ENCODE peak calls at places on chromosomes 13 and 19, in ten cellular contexts. U, E, D, C, W, T, A, F, R and B are unnamed samples.

GRCh38 chr13:75016225-75016624 is 465.7 kb downstream of the TBC1D4 start:
- DNase-seq in E (no peak), T (no peak), F (no peak), W (no peak), A (peak; percentile 58), D (no peak), R (no peak), U (no peak), C (no peak), B (no peak)

GRCh38 chr19:36915992-36916830 is at the start of the genes ZNF568 and ZNF829:
- DNase-seq in R (peak; percentile 92), U (peak; percentile 92), C (peak; percentile 93), E (peak; percentile 89), W (peak; percentile 93), D (peak; percentile 88), T (peak; percentile 88), F (peak; percentile 53), A (no peak), B (peak; percentile 92)

GRCh38 chr19:3785938-3786824 is at the start of gene MATK:
- DNase-seq in C (no peak), R (peak; percentile 20), U (no peak), D (peak; percentile 62), E (no peak), T (no peak), F (no peak), W (no peak), A (no peak), B (no peak)

GRCh38 chr13:112969692-112970338 is 801 bp downstream of the MCF2L start:
- DNase-seq in U (no peak), W (no peak), F (no peak), D (no peak), R (no peak), C (no peak), E (no peak), T (peak; percentile 25), A (no peak), B (no peak)

GRCh38 chr13:72255908-72256307 is 388.9 kb upstream of the DACH1 start:
- DNase-seq in W (no peak), E (peak; percentile 64), D (peak; percentile 52), R (no peak), C (peak; percentile 77), F (no peak), U (peak; percentile 54), T (no peak), A (peak; percentile 70), B (no peak)

GRCh38 chr13:52845766-52846566 is 2.5 kb downstream of the PCDH8 start:
- DNase-seq in T (no peak), F (no peak), W (no peak), U (no peak), E (no peak), A (no peak), D (peak; percentile 89), C (peak; percentile 36), R (no peak), B (peak; percentile 47)

GRCh38 chr13:38303816-38304215 is 45.8 kb upstream of the UFM1 start:
- DNase-seq in R (no peak), C (no peak), W (no peak), T (no peak), U (no peak), E (no peak), A (no peak), F (no peak), D (no peak), B (no peak)

GRCh38 chr13:94662274-94662945 is 49.9 kb downstream of the SOX21 start:
- DNase-seq in U (no peak), D (no peak), T (no peak), W (no peak), F (no peak), R (no peak), A (no peak), E (no peak), C (no peak), B (no peak)

GRCh38 chr19:55175117-55175867 is 4.8 kb downstream of the SYT5 start:
- DNase-seq in F (no peak), R (no peak), A (no peak), C (no peak), T (no peak), E (no peak), D (peak; percentile 60), W (no peak), U (no peak), B (no peak)
- TF ChIP-seq CTCF in F (no peak), R (no peak), A (no peak), C (no peak), T (no peak), E (no peak), D (no peak), W (no peak), U (no peak), B (no peak)

GRCh38 chr19:38843175-38843758 is 6.5 kb downstream of the HNRNPL start:
- DNase-seq in C (no peak), W (no peak), A (no peak), E (no peak), F (no peak), U (no peak), T (no peak), R (no peak), D (no peak), B (no peak)
- H3K4me1 ChIP-seq in C (peaks cover 3% of the 10 kb centered on the region), W (peaks cover 33% of the 10 kb centered on the region), A (peaks cover 30% of the 10 kb centered on the region), E (peaks cover 39% of the 10 kb centered on the region), F (peaks cover 37% of the 10 kb centered on the region), U (peaks cover 12% of the 10 kb centered on the region), T (peaks cover 6% of the 10 kb centered on the region), R (peaks cover 86% of the 10 kb centered on the region), D (peaks cover 2% of the 10 kb centered on the region), B (peaks cover 46% of the 10 kb centered on the region)

GRCh38 chr19:17418710-17419109 is 1.1 kb upstream of the MVB12A start:
- DNase-seq in U (no peak), W (no peak), C (no peak), A (no peak), D (no peak), R (no peak), F (no peak), T (no peak), E (no peak), B (no peak)

GRCh38 chr19:17419491-17420266 is at the start of gene MVB12A:
- DNase-seq in W (peak; percentile 99), F (peak; percentile 88), T (peak; percentile 98), R (peak; percentile 94), D (peak; percentile 90), C (peak; percentile 98), E (peak; percentile 98), U (peak; percentile 98), A (peak; percentile 99), B (peak; percentile 99)

GRCh38 chr19:17421942-17422341 is 2.1 kb downstream of the MVB12A start:
- DNase-seq in D (no peak), F (no peak), R (no peak), A (no peak), U (no peak), C (no peak), W (no peak), E (no peak), T (no peak), B (no peak)

GRCh38 chr19:17419154-17419490 is 725 bp upstream of the MVB12A start:
- DNase-seq in W (no peak), T (no peak), E (peak; percentile 25), R (no peak), U (no peak), F (no peak), D (no peak), C (no peak), A (no peak), B (no peak)

DNA sequence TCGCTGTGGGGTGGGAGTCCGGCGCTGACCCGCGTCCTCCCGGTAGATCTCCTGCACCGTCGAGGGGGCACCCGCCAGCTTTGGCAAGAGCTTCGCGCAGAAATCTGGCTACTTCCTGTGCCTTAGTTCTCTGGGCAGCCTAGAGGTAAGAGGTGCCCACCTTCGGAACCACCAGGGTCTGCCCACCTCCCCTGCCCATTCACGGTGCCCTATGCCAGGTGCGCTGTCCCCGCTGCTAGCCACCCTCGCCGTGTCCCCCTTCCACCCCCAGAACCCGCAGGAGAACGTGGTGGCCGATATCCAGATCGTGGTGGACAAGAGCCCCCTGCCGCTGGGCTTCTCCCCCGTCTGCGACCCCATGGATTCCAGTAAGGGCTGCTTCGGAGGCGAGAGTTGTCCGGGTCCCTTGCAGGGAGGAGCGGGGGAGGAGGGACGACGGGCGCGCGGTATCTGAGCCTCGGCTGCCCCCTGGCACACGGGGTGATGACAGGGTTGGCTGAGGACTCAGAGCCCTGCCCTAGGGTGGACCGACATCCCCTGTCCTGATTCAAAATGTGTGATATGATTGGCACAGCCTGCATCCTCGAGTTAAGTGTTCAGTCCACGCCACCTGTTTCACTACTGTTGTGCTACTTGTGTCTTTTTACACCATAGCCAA is 549 bp downstream of the MVB12A start:
- DNase-seq in U (peak; percentile 17), T (peak; percentile 73), C (peak; percentile 51), F (no peak), W (peak; percentile 47), D (peak; percentile 70), E (peak; percentile 20), R (peak; percentile 21), A (peak; percentile 38), B (peak; percentile 62)
- TF ChIP-seq CTCF in U (peak; percentile 29), T (peak; percentile 20), C (peak; percentile 4), F (no peak), W (no peak), D (peak; percentile 49), E (peak; percentile 33), R (no peak), A (no peak), B (peak; percentile 37)

GRCh38 chr19:41886761-41887710 is 4.1 kb downstream of the ARHGEF1 start:
- DNase-seq in E (peak; percentile 81), A (no peak), C (no peak), F (no peak), D (no peak), R (peak; percentile 75), T (no peak), W (no peak), U (peak; percentile 57), B (no peak)

GRCh38 chr19:41883821-41884733 is 1.1 kb downstream of the ARHGEF1 start:
- DNase-seq in U (peak; percentile 93), F (peak; percentile 78), D (peak; percentile 95), W (peak; percentile 97), T (peak; percentile 96), E (peak; percentile 97), C (peak; percentile 97), A (peak; percentile 95), R (peak; percentile 90), B (peak; percentile 97)

GRCh38 chr19:41889896-41890295 is 6.9 kb downstream of the ARHGEF1 start:
- DNase-seq in D (no peak), A (no peak), T (no peak), R (no peak), C (no peak), E (no peak), W (no peak), U (no peak), F (no peak), B (no peak)

GRCh38 chr19:41888926-41889325 is 5.9 kb downstream of the ARHGEF1 start:
- DNase-seq in W (no peak), F (no peak), D (no peak), A (no peak), E (no peak), C (no peak), R (peak; percentile 57), T (no peak), U (no peak), B (peak; percentile 55)

DNA sequence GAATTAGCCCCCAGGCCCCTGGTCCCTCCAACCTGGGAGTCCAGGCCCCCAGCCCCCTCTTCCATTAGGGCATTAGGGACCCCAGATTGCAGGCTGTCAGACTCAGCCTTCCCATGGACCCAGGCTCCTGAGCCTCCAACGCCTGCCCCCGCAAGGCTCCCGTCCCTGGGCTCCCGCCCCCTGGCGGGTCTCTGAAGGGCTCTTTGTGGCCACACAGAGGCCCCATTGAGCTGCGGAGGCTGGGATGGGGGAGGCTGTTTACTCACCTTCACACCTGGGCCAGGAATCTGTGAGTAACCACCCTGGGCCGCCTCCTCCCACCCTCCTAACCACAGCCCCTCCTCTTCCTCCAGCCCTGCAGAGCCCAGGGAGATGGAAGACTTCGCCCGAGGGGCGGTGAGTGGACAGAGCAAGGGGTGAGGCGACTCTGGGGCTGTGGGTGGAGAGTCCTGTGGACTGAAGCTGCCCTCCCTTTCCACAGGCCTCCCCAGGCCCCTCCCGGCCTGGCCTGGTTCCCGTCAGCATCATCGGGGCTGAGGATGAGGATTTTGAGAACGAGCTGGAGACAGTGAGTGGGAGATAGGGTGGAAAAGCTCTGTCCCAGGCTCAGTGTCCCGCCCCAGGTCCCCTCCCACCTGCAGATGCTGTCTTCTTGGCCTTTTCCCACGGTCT is 4.9 kb downstream of the ARHGEF1 start:
- DNase-seq in F (peak; percentile 98), D (peak; percentile 74), U (peak; percentile 96), W (no peak), T (no peak), R (peak; percentile 92), E (peak; percentile 99), C (no peak), A (peak; percentile 95), B (peak; percentile 91)
- H3K4me1 ChIP-seq in F (peaks cover 39% of the 10 kb centered on the region), D (peaks cover 3% of the 10 kb centered on the region), U (peaks cover 27% of the 10 kb centered on the region), W (peaks cover 29% of the 10 kb centered on the region), T (peaks cover 6% of the 10 kb centered on the region), R (peaks cover 55% of the 10 kb centered on the region), E (peaks cover 41% of the 10 kb centered on the region), C (no peaks in the 10 kb centered on the region), A (peaks cover 32% of the 10 kb centered on the region), B (peaks cover 55% of the 10 kb centered on the region)